ENCODE peak calls at places on chromosomes 2 and 18, in five cellular contexts. One of them, this sample, is unnamed.

GRCh38 chr2:44974064-44974715 is 32.7 kb downstream of the SIX3 start:
- DNase-seq in IMR-90: peak; percentile 37
- DNase-seq in fibroblast of lung: peak; percentile 32
- DNase-seq in ovary: no peak
- DNase-seq in PC-3: peak; percentile 90
- DNase-seq in this sample: no peak

GRCh38 chr18:34544930-34545329 is 165.2 kb upstream of the DTNA start:
- DNase-seq in IMR-90: no peak
- DNase-seq in PC-3: no peak
- DNase-seq in fibroblast of lung: no peak
- DNase-seq in ovary: no peak
- DNase-seq in this sample: no peak

GRCh38 chr2:190551928-190552327 is 17.4 kb upstream of the NEMP2 start:
- DNase-seq in fibroblast of lung: no peak
- DNase-seq in ovary: no peak
- DNase-seq in PC-3: no peak
- DNase-seq in IMR-90: no peak
- DNase-seq in this sample: no peak

GRCh38 chr18:8705280-8705940 is at the start of gene MTCL1:
- DNase-seq in ovary: peak; percentile 62
- DNase-seq in fibroblast of lung: peak; percentile 56
- DNase-seq in PC-3: peak; percentile 57
- DNase-seq in IMR-90: no peak
- DNase-seq in this sample: peak; percentile 34

GRCh38 chr2:188765522-188765921 is 208.7 kb upstream of the COL3A1 start:
- DNase-seq in IMR-90: peak; percentile 12
- DNase-seq in ovary: no peak
- DNase-seq in PC-3: peak; percentile 66
- DNase-seq in fibroblast of lung: peak; percentile 68
- DNase-seq in this sample: no peak

GRCh38 chr2:157182834-157183396 is 74.6 kb upstream of the GALNT5 start:
- DNase-seq in IMR-90: peak; percentile 97
- DNase-seq in PC-3: peak; percentile 95
- DNase-seq in fibroblast of lung: peak; percentile 85
- DNase-seq in ovary: no peak
- DNase-seq in this sample: no peak

GRCh38 chr2:74556159-74556558 is 1.6 kb downstream of the DOK1 start:
- DNase-seq in fibroblast of lung: no peak
- DNase-seq in PC-3: no peak
- DNase-seq in IMR-90: no peak
- DNase-seq in ovary: no peak
- DNase-seq in this sample: no peak

GRCh38 chr2:157596992-157597681 is 31.5 kb downstream of the ACVR1C start:
- DNase-seq in IMR-90: peak; percentile 1
- DNase-seq in PC-3: peak; percentile 46
- DNase-seq in fibroblast of lung: peak; percentile 12
- DNase-seq in ovary: no peak
- DNase-seq in this sample: peak; percentile 43

GRCh38 chr18:61991201-61991600 is 98.4 kb upstream of the RNF152 start:
- DNase-seq in fibroblast of lung: peak; percentile 83
- DNase-seq in PC-3: peak; percentile 13
- DNase-seq in IMR-90: peak; percentile 71
- DNase-seq in ovary: no peak
- DNase-seq in this sample: no peak

GRCh38 chr2:206856474-206856873 is 82.8 kb upstream of the CPO start:
- DNase-seq in PC-3: peak; percentile 15
- DNase-seq in ovary: no peak
- DNase-seq in IMR-90: peak; percentile 50
- DNase-seq in fibroblast of lung: peak; percentile 54
- DNase-seq in this sample: no peak

GRCh38 chr2:240235811-240236210 is 95.4 kb upstream of the OTOS start:
- DNase-seq in IMR-90: no peak
- DNase-seq in fibroblast of lung: no peak
- DNase-seq in ovary: no peak
- DNase-seq in PC-3: no peak
- DNase-seq in this sample: no peak

GRCh38 chr2:112150447-112150846 is 12.3 kb downstream of the FBLN7 start:
- DNase-seq in PC-3: no peak
- DNase-seq in fibroblast of lung: peak; percentile 92
- DNase-seq in ovary: no peak
- DNase-seq in IMR-90: peak; percentile 95
- DNase-seq in this sample: peak; percentile 17

GRCh38 chr2:205024822-205025518 is 479.7 kb downstream of the PARD3B start:
- DNase-seq in fibroblast of lung: peak; percentile 98
- DNase-seq in PC-3: peak; percentile 95
- DNase-seq in IMR-90: peak; percentile 98
- DNase-seq in ovary: peak; percentile 23
- DNase-seq in this sample: peak; percentile 25

GRCh38 chr2:212428685-212429480 is 109.7 kb downstream of the ERBB4 start:
- DNase-seq in ovary: no peak
- DNase-seq in PC-3: no peak
- DNase-seq in IMR-90: no peak
- DNase-seq in fibroblast of lung: no peak
- DNase-seq in this sample: no peak

GRCh38 chr2:100141906-100142305 is 484 bp downstream of the AFF3 start:
- DNase-seq in fibroblast of lung: no peak
- DNase-seq in ovary: no peak
- DNase-seq in PC-3: no peak
- DNase-seq in IMR-90: no peak
- DNase-seq in this sample: no peak

GRCh38 chr2:176507736-176508135 is 238.5 kb downstream of the MTX2 start:
- DNase-seq in IMR-90: no peak
- DNase-seq in PC-3: no peak
- DNase-seq in fibroblast of lung: peak; percentile 68
- DNase-seq in ovary: no peak
- DNase-seq in this sample: no peak

GRCh38 chr2:100831158-100831715 is 11.3 kb downstream of the NPAS2 start:
- DNase-seq in fibroblast of lung: peak; percentile 27
- DNase-seq in ovary: no peak
- DNase-seq in IMR-90: peak; percentile 34
- DNase-seq in PC-3: no peak
- DNase-seq in this sample: no peak

GRCh38 chr2:137881711-137882110 is 82.6 kb upstream of the HNMT start:
- DNase-seq in fibroblast of lung: no peak
- DNase-seq in ovary: no peak
- DNase-seq in IMR-90: no peak
- DNase-seq in PC-3: no peak
- DNase-seq in this sample: no peak

GRCh38 chr2:10465915-10466314 is 17.8 kb upstream of the ODC1 start:
- DNase-seq in fibroblast of lung: no peak
- DNase-seq in IMR-90: no peak
- DNase-seq in PC-3: no peak
- DNase-seq in ovary: no peak
- DNase-seq in this sample: no peak

GRCh38 chr2:60505861-60506260 is 47.6 kb downstream of the BCL11A start:
- DNase-seq in IMR-90: no peak
- DNase-seq in fibroblast of lung: no peak
- DNase-seq in PC-3: no peak
- DNase-seq in ovary: no peak
- DNase-seq in this sample: no peak

GRCh38 chr2:10894264-10894935 is 17.3 kb upstream of the KCNF1 start:
- DNase-seq in ovary: no peak
- DNase-seq in fibroblast of lung: no peak
- DNase-seq in PC-3: no peak
- DNase-seq in IMR-90: no peak
- DNase-seq in this sample: no peak

GRCh38 chr2:207337234-207338219 is 171.8 kb upstream of the KLF7 start:
- DNase-seq in fibroblast of lung: peak; percentile 78
- DNase-seq in IMR-90: peak; percentile 63
- DNase-seq in PC-3: peak; percentile 50
- DNase-seq in ovary: no peak
- DNase-seq in this sample: no peak

GRCh38 chr2:17643031-17643615 is 102.6 kb downstream of the VSNL1 start:
- DNase-seq in ovary: no peak
- DNase-seq in PC-3: peak; percentile 87
- DNase-seq in fibroblast of lung: peak; percentile 99
- DNase-seq in IMR-90: peak; percentile 98
- DNase-seq in this sample: no peak

GRCh38 chr2:3168230-3168891 is 209.3 kb downstream of the EIPR1 start:
- DNase-seq in IMR-90: peak; percentile 63
- DNase-seq in fibroblast of lung: peak; percentile 70
- DNase-seq in ovary: no peak
- DNase-seq in PC-3: peak; percentile 72
- DNase-seq in this sample: no peak

GRCh38 chr2:182187130-182187529 is 201.5 kb downstream of the PPP1R1C start:
- DNase-seq in ovary: no peak
- DNase-seq in IMR-90: no peak
- DNase-seq in PC-3: no peak
- DNase-seq in fibroblast of lung: no peak
- DNase-seq in this sample: no peak

GRCh38 chr2:132623096-132623839 is 46.7 kb downstream of the LYPD1 start:
- DNase-seq in fibroblast of lung: peak; percentile 90
- DNase-seq in PC-3: peak; percentile 75
- DNase-seq in IMR-90: peak; percentile 79
- DNase-seq in ovary: no peak
- DNase-seq in this sample: no peak

GRCh38 chr18:59514193-59514592 is 155.1 kb upstream of the LMAN1 start:
- DNase-seq in PC-3: no peak
- DNase-seq in ovary: peak; percentile 71
- DNase-seq in fibroblast of lung: peak; percentile 49
- DNase-seq in IMR-90: peak; percentile 73
- DNase-seq in this sample: no peak

GRCh38 chr2:199589303-199589702 is 131.6 kb upstream of the SATB2 start:
- DNase-seq in ovary: no peak
- DNase-seq in fibroblast of lung: peak; percentile 67
- DNase-seq in PC-3: no peak
- DNase-seq in IMR-90: no peak
- DNase-seq in this sample: no peak

GRCh38 chr2:162242586-162243304 is 500 bp downstream of the FAP start:
- DNase-seq in IMR-90: peak; percentile 88
- DNase-seq in ovary: no peak
- DNase-seq in fibroblast of lung: peak; percentile 81
- DNase-seq in PC-3: no peak
- DNase-seq in this sample: no peak

GRCh38 chr2:182360012-182360662 is 66.7 kb downstream of the PDE1A start:
- DNase-seq in fibroblast of lung: peak; percentile 64
- DNase-seq in PC-3: peak; percentile 15
- DNase-seq in IMR-90: peak; percentile 79
- DNase-seq in ovary: no peak
- DNase-seq in this sample: peak; percentile 60

GRCh38 chr2:51441786-51442185 is 409.9 kb upstream of the NRXN1 start:
- DNase-seq in fibroblast of lung: no peak
- DNase-seq in PC-3: peak; percentile 8
- DNase-seq in ovary: no peak
- DNase-seq in IMR-90: peak; percentile 6
- DNase-seq in this sample: no peak

GRCh38 chr2:85049236-85049635 is 78.3 kb downstream of the KCMF1 start:
- DNase-seq in PC-3: no peak
- DNase-seq in IMR-90: no peak
- DNase-seq in fibroblast of lung: no peak
- DNase-seq in ovary: no peak
- DNase-seq in this sample: no peak
- H3K36me3 ChIP-seq in PC-3: peaks cover 51% of the 10 kb centered on the region
- H3K36me3 ChIP-seq in IMR-90: peaks cover 35% of the 10 kb centered on the region
- H3K36me3 ChIP-seq in fibroblast of lung: peaks cover 11% of the 10 kb centered on the region
- H3K36me3 ChIP-seq in ovary: no peaks in the 10 kb centered on the region
- H3K36me3 ChIP-seq in this sample: peaks cover 92% of the 10 kb centered on the region

GRCh38 chr2:89823556-89823955 is 1132.1 kb downstream of the RPIA start:
- DNase-seq in IMR-90: no peak
- DNase-seq in fibroblast of lung: no peak
- DNase-seq in PC-3: no peak
- DNase-seq in ovary: no peak
- DNase-seq in this sample: no peak

GRCh38 chr2:89821455-89821945 is 1130.0 kb downstream of the RPIA start:
- DNase-seq in fibroblast of lung: no peak
- DNase-seq in ovary: no peak
- DNase-seq in PC-3: no peak
- DNase-seq in IMR-90: no peak
- DNase-seq in this sample: no peak

GRCh38 chr2:89829828-89830227 is 1138.4 kb downstream of the RPIA start:
- DNase-seq in PC-3: no peak
- DNase-seq in fibroblast of lung: no peak
- DNase-seq in ovary: no peak
- DNase-seq in IMR-90: peak; percentile 42
- DNase-seq in this sample: no peak

GRCh38 chr2:89820248-89820647 is 1128.8 kb downstream of the RPIA start:
- DNase-seq in PC-3: no peak
- DNase-seq in fibroblast of lung: no peak
- DNase-seq in ovary: no peak
- DNase-seq in IMR-90: no peak
- DNase-seq in this sample: no peak

GRCh38 chr2:89825034-89825433 is 1133.6 kb downstream of the RPIA start:
- DNase-seq in ovary: no peak
- DNase-seq in IMR-90: no peak
- DNase-seq in PC-3: no peak
- DNase-seq in fibroblast of lung: no peak
- DNase-seq in this sample: no peak
- H3K9me3 ChIP-seq in ovary: no peaks in the 10 kb centered on the region
- H3K9me3 ChIP-seq in IMR-90: peaks cover 34% of the 10 kb centered on the region
- H3K9me3 ChIP-seq in PC-3: peaks cover 42% of the 10 kb centered on the region
- H3K9me3 ChIP-seq in fibroblast of lung: peaks cover 13% of the 10 kb centered on the region
- H3K9me3 ChIP-seq in this sample: no peaks in the 10 kb centered on the region

DNA sequence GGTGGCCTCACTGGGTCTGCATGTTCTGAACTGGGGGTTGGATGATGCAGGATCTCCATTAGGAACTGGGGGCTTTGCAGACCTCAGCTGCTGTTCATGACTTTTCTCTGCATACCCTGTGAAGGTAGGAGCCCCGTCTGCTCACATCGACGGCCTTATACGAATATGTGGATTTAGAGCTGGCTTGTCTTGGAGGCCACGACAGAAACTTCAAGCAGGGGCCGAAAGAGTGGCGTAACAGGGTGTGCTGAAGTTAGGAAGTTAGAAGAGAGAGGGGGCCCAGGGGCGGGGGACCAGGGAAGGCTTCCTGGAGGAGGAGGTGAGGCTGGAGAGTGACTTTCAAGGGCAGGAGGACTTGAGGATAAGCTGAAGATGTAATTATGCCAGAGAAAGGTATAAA is 144.9 kb downstream of the TSN start:
- DNase-seq in ovary: no peak
- DNase-seq in PC-3: no peak
- DNase-seq in IMR-90: no peak
- DNase-seq in fibroblast of lung: no peak
- DNase-seq in this sample: no peak
- H3K36me3 ChIP-seq in ovary: no peaks in the 10 kb centered on the region
- H3K36me3 ChIP-seq in PC-3: no peaks in the 10 kb centered on the region
- H3K36me3 ChIP-seq in IMR-90: no peaks in the 10 kb centered on the region
- H3K36me3 ChIP-seq in fibroblast of lung: no peaks in the 10 kb centered on the region
- H3K36me3 ChIP-seq in this sample: no peaks in the 10 kb centered on the region

DNA sequence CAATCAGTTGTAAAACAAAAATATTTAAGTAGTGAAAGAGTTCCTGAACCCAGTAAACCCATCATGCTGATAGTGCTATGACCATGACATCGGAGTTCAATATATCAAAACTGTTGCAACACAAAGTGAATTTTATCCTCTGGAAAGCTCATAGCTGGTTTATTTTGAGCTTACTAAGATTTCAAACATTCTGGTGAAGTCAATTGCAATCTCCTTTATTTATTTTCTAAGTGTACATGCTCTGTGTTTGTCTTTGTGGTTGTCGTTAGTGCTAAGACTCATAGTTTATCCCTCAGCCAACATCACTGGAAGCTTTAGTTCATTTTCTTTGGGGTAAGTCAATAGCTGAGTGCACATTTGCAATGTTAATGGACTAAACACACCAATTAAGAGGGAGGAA is 91.9 kb downstream of the QPCT start:
- DNase-seq in fibroblast of lung: peak; percentile 76
- DNase-seq in IMR-90: peak; percentile 92
- DNase-seq in PC-3: no peak
- DNase-seq in ovary: no peak
- DNase-seq in this sample: no peak
- H3K9me3 ChIP-seq in fibroblast of lung: no peaks in the 10 kb centered on the region
- H3K9me3 ChIP-seq in IMR-90: no peaks in the 10 kb centered on the region
- H3K9me3 ChIP-seq in PC-3: no peaks in the 10 kb centered on the region
- H3K9me3 ChIP-seq in ovary: no peaks in the 10 kb centered on the region
- H3K9me3 ChIP-seq in this sample: no peaks in the 10 kb centered on the region

GRCh38 chr2:217840522-217840921 is 162.3 kb downstream of the TNS1 start:
- DNase-seq in ovary: no peak
- DNase-seq in IMR-90: no peak
- DNase-seq in PC-3: no peak
- DNase-seq in fibroblast of lung: no peak
- DNase-seq in this sample: no peak
- H3K36me3 ChIP-seq in ovary: no peaks in the 10 kb centered on the region
- H3K36me3 ChIP-seq in IMR-90: peaks cover 26% of the 10 kb centered on the region
- H3K36me3 ChIP-seq in PC-3: no peaks in the 10 kb centered on the region
- H3K36me3 ChIP-seq in fibroblast of lung: peaks cover 5% of the 10 kb centered on the region
- H3K36me3 ChIP-seq in this sample: peaks cover 9% of the 10 kb centered on the region